ENCODE peak calls at places on chromosomes 13 and 19, in four cellular contexts. Q is hepatocyte; M is thoracic aorta; C is CD4-positive, alpha-beta T cell. B is an unnamed sample. For H3K9me3, the result is how much of the 10 kb centered on the place peaks cover.

GRCh38 chr19:45922281-45922680 is 7.7 kb upstream of the NANOS2 start:
- DNase-seq in Q (no peak), M (no peak), C (no peak), B (no peak)

GRCh38 chr13:97883356-97883755 is 70.1 kb upstream of the IPO5 start:
- DNase-seq in M (no peak), Q (no peak), C (no peak), B (no peak)

GRCh38 chr13:42946927-42947326 is 45.1 kb downstream of the EPSTI1 start:
- DNase-seq in Q (no peak), C (no peak), M (no peak), B (no peak)

GRCh38 chr13:72565893-72566292 is 161.5 kb downstream of the MZT1 start:
- DNase-seq in M (no peak), Q (peak), C (no peak), B (no peak)

GRCh38 chr19:42143341-42144234 is 11.3 kb upstream of the POU2F2 start:
- DNase-seq in M (no peak), C (no peak), Q (peak), B (no peak)

GRCh38 chr13:35260316-35260715 is 216.2 kb downstream of the MAB21L1 start:
- DNase-seq in Q (no peak), M (no peak), C (no peak), B (no peak)

GRCh38 chr19:572891-573825 is 762 bp downstream of the BSG start:
- DNase-seq in M (no peak), Q (peak), C (no peak), B (no peak)

GRCh38 chr19:44662686-44663085 is 8.6 kb upstream of the CEACAM19 start:
- DNase-seq in M (no peak), Q (no peak), C (no peak), B (no peak)

GRCh38 chr19:38132781-38133180 is 91.2 kb downstream of the DPF1 start:
- DNase-seq in Q (no peak), C (no peak), M (no peak), B (no peak)

GRCh38 chr13:45870232-45870631 is 18.7 kb upstream of the SIAH3 start:
- DNase-seq in M (no peak), C (no peak), Q (no peak), B (no peak)

GRCh38 chr19:14135355-14135754 is 1.0 kb downstream of the ASF1B start:
- DNase-seq in Q (no peak), C (no peak), M (no peak), B (no peak)

GRCh38 chr19:5801796-5802616 is 2.9 kb upstream of the NRTN start:
- DNase-seq in M (no peak), C (no peak), Q (peak), B (no peak)

GRCh38 chr19:15550847-15551182 is 42.5 kb downstream of the CYP4F22 start:
- DNase-seq in C (no peak), Q (no peak), M (no peak), B (no peak)

GRCh38 chr19:9323919-9324583 is at the start of gene ZNF559:
- DNase-seq in C (peak), M (peak), Q (peak), B (peak)

GRCh38 chr13:80168089-80168850 is 172.7 kb downstream of the SPRY2 start:
- DNase-seq in M (no peak), Q (no peak), C (no peak), B (no peak)

GRCh38 chr19:7921302-7921954 is 1.3 kb downstream of the SNAPC2 start:
- DNase-seq in Q (no peak), M (no peak), C (no peak), B (no peak)

GRCh38 chr19:38917516-38917915 is 5.5 kb upstream of the CCER2 start:
- DNase-seq in Q (no peak), M (no peak), C (no peak), B (no peak)

GRCh38 chr13:113747291-113747833 is 11.7 kb upstream of the TMEM255B start:
- DNase-seq in Q (no peak), C (no peak), M (no peak), B (no peak)
- H3K9me3 ChIP-seq in Q (under half), C (under half), M (under half), B (under half)

DNA sequence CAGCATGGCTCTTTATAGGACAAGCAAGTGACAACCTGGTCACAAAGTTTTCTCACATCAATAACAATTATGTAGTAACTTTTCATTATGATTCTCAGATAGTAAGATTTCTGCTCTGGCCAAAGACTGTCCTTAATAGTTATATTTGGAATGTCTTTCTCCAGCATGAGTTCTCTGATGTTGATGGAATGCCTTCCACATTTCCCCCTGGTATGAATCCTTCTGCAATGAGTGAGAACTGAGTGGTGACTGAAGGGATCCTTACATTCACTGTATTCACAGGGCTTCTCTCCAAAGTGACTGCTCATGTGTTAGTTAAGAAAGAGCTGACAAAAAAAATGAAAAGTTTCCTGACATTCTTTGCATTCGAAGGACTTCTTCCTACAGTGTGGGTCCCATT is 13.2 kb downstream of the ZNF550 start:
- DNase-seq in Q (no peak), C (no peak), M (no peak), B (no peak)
- H3K9me3 ChIP-seq in Q (half or more), C (half or more), M (half or more), B (half or more)

DNA sequence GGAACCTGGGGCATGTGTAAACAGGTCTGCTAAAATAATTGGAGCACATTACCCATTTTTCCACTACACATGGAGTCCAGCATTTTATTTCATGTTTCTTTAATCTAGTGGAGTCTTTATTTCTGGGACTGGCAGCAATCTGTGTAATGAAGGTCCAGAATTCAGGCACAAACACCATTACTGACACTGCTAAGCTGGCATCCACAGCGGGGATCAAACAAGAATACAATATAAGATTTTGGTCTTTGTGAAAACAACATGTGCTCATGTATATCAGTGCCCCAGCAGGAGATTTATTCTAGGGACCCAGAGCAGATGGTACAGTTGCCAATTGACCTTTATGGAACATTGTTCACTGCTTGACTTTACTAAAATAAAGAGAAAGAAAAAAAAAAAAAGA is 1587.0 kb upstream of the PRR20A start:
- DNase-seq in M (no peak), Q (no peak), C (no peak), B (no peak)
- H3K9me3 ChIP-seq in M (under half), Q (under half), C (under half), B (under half)

DNA sequence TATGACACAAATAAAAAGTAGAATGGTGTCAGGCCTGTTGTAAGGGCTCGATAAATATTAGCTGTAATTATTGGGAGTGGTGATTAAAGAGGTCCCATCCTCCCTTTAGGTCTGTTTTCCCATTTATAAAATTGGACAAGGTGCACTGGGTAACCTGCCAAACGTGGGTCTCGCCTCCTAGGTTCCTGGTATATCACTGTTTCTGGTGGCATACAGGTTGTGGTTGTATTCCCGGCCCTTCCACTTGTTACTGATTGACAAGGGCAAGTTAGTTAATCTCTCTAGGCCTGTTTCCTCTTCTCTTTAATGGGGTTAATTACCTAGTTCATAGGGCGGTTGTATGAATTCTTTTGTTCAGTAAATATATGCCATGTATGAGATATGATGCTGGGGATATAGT is 1.5 kb downstream of the PPP2R1A start:
- DNase-seq in M (no peak), C (no peak), Q (no peak), B (no peak)
- H3K9me3 ChIP-seq in M (under half), C (under half), Q (under half), B (under half)

DNA sequence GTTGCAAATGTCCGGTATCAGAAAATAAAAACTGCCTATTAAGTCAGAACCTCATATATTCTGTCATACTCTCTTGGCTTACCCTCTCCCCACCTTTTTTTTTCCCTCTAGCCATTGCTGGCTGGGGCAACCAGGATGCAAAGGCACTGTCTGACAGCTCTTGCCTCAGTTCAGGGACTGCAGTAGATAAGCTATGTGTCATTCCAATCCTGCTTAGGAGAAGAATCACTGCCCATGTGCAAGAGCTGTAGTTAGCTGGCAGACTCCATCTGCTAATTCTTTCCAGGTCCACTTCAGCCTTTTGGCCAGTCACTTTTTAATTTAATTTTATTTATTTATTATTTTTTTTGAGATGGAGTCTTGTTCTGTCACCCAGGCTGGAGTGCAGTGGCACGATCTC is 895.6 kb upstream of the SLC10A2 start:
- DNase-seq in Q (no peak), M (no peak), C (no peak), B (no peak)
- H3K9me3 ChIP-seq in Q (under half), M (under half), C (under half), B (under half)

DNA sequence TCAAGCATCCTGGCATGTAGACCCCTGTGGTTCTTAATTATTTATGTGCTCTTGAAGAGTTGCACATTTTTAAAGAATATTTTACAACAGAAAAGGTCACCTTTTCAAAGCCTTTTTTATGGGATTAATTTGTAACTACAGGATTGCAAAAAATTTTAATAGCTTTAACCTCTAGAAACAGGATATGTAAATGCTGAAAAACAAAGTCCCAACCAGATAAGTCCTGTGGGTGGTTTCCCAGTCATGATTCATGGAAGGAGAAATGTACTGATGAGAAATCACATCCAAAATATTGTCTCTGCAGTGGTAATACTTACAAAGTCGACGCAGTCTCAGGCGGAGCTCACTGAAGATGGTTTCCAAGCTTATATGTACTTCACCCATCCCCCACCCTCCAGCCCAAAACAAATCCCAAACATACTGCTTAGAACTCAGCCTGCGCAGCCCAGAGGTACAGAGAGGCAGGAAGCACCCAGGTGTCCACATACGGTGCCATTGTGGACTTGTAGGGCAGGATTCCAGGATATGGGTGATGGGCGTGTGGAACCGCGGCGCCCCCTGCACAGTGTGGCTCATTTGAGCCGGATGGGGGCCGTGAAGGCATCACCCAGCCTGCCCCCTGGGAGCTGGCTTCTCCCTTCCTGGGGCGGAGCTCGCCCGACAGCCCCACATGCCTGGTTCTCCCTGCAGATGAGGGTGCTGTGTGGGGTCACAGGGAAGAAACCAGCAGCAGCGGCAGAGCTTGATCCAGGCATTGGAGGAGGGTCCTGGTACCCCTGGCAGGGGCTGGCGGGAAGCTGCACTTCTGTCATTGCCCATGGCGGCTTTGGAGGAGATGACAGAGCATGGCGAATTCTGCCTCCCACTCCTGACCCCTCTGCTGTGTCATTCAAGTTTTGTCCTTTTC is 101.2 kb downstream of the ATP11A start:
- DNase-seq in M (no peak), Q (no peak), C (peak), B (no peak)
- H3K9me3 ChIP-seq in M (under half), Q (under half), C (under half), B (under half)

GRCh38 chr19:23515551-23515950 is 120.3 kb upstream of the ZNF91 start:
- DNase-seq in M (no peak), Q (no peak), C (no peak), B (no peak)
- H3K9me3 ChIP-seq in M (under half), Q (under half), C (under half), B (under half)

GRCh38 chr13:28935104-28935503 is 115.0 kb downstream of the MTUS2 start:
- DNase-seq in C (no peak), Q (no peak), M (no peak), B (no peak)
- H3K9me3 ChIP-seq in C (under half), Q (under half), M (under half), B (under half)

GRCh38 chr13:18996221-18996620 is 185.4 kb downstream of the TUBA3C start:
- DNase-seq in Q (no peak), M (no peak), C (no peak), B (no peak)
- H3K9me3 ChIP-seq in Q (under half), M (under half), C (under half), B (under half)

B was measured in T-helper 17 cell.